ENCODE peak calls at places on chromosomes 4 and X, in four cellular contexts. D, C, A and B are unnamed samples.

GRCh38 chr4:147772056-147772455 is 40.2 kb downstream of the ARHGAP10 start:
- DNase-seq in D (no peak), C (no peak), A (no peak), B (no peak)

GRCh38 chr4:140150636-140150885 is 3.4 kb downstream of the MAML3 start:
- DNase-seq in D (no peak), C (no peak), A (no peak), B (no peak)

GRCh38 chr4:77695769-77696168 is 90.1 kb downstream of the CXCL13 start:
- DNase-seq in D (peak; percentile 98), C (peak; percentile 96), A (peak; percentile 56), B (peak; percentile 10)

GRCh38 chrX:120120223-120120622 is 4.5 kb upstream of the RHOXF1 start:
- DNase-seq in D (peak; percentile 11), C (no peak), A (no peak), B (no peak)

GRCh38 chr4:117560329-117560728 is 474.0 kb upstream of the NDST3 start:
- DNase-seq in D (peak; percentile 41), C (no peak), A (no peak), B (no peak)

GRCh38 chr4:142656178-142656577 is 189.9 kb downstream of the INPP4B start:
- DNase-seq in D (peak; percentile 33), C (peak; percentile 27), A (no peak), B (peak; percentile 10)

GRCh38 chr4:73693816-73694215 is 46.6 kb upstream of the CXCL8 start:
- DNase-seq in D (no peak), C (no peak), A (no peak), B (no peak)

GRCh38 chrX:68332156-68332823 is 101.0 kb downstream of the OPHN1 start:
- DNase-seq in D (peak; percentile 35), C (peak; percentile 36), A (no peak), B (no peak)

GRCh38 chr4:151537726-151538125 is 128.8 kb downstream of the FHIP1A start:
- DNase-seq in D (peak; percentile 34), C (peak; percentile 9), A (no peak), B (no peak)

GRCh38 chr4:181830404-181831035 is 412.7 kb upstream of the TENM3 start:
- DNase-seq in D (no peak), C (no peak), A (no peak), B (no peak)

GRCh38 chr4:155442267-155443105 is 65.7 kb upstream of the MAP9 start:
- DNase-seq in D (peak; percentile 54), C (peak; percentile 70), A (peak; percentile 32), B (no peak)

GRCh38 chrX:8404958-8405357 is 59.7 kb upstream of the VCX3B start:
- DNase-seq in D (peak; percentile 52), C (no peak), A (no peak), B (no peak)

GRCh38 chrX:146481735-146482134 is 327.8 kb upstream of the CXorf51B start:
- DNase-seq in D (no peak), C (no peak), A (no peak), B (no peak)

GRCh38 chr4:110849461-110849860 is 226.6 kb upstream of the PITX2 start:
- DNase-seq in D (no peak), C (no peak), A (no peak), B (no peak)

GRCh38 chr4:75708218-75708691 is 16.1 kb upstream of the USO1 start:
- DNase-seq in D (no peak), C (no peak), A (peak; percentile 43), B (no peak)

GRCh38 chr4:76723373-76723772 is 174.6 kb downstream of the SOWAHB start:
- DNase-seq in D (peak; percentile 39), C (peak; percentile 56), A (no peak), B (no peak)

GRCh38 chr4:185562531-185562930 is 27.2 kb upstream of the PDLIM3 start:
- DNase-seq in D (no peak), C (no peak), A (no peak), B (no peak)

GRCh38 chrX:110851780-110852179 is 56.2 kb upstream of the CHRDL1 start:
- DNase-seq in D (peak; percentile 14), C (peak; percentile 66), A (no peak), B (peak; percentile 33)

GRCh38 chr4:155758500-155759371 is at the start of gene GUCY1B1:
- DNase-seq in D (peak; percentile 96), C (peak; percentile 91), A (no peak), B (peak; percentile 64)

GRCh38 chrX:14927391-14927790 is 54.2 kb downstream of the MOSPD2 start:
- DNase-seq in D (peak; percentile 48), C (peak; percentile 18), A (no peak), B (no peak)

GRCh38 chrX:11446331-11446730 is 153.1 kb downstream of the AMELX start:
- DNase-seq in D (peak; percentile 83), C (peak; percentile 76), A (no peak), B (no peak)

GRCh38 chr4:8370835-8371234 is 69.7 kb downstream of the ACOX3 start:
- DNase-seq in D (no peak), C (no peak), A (no peak), B (no peak)

GRCh38 chr4:183407128-183407585 is 37.3 kb upstream of the CDKN2AIP start:
- DNase-seq in D (peak; percentile 67), C (peak; percentile 82), A (peak; percentile 60), B (peak; percentile 40)

GRCh38 chrX:77900688-77901087 is 1.4 kb downstream of the COX7B start:
- DNase-seq in D (no peak), C (peak; percentile 51), A (no peak), B (no peak)

GRCh38 chr4:107261241-107261874 is 225.2 kb upstream of the DKK2 start:
- DNase-seq in D (peak; percentile 64), C (no peak), A (no peak), B (no peak)

GRCh38 chr4:78688385-78688784 is 87.8 kb upstream of the BMP2K start:
- DNase-seq in D (peak; percentile 10), C (peak; percentile 47), A (no peak), B (no peak)

GRCh38 chrX:106999002-106999975 is 723 bp downstream of the MORC4 start:
- DNase-seq in D (peak; percentile 56), C (peak; percentile 77), A (peak; percentile 28), B (peak; percentile 48)

GRCh38 chr4:48570646-48571220 is 80.7 kb downstream of the ZAR1 start:
- DNase-seq in D (peak; percentile 85), C (peak; percentile 87), A (no peak), B (no peak)

GRCh38 chr4:88985088-88985779 is 71.8 kb downstream of the FAM13A start:
- DNase-seq in D (peak; percentile 84), C (peak; percentile 65), A (no peak), B (no peak)

GRCh38 chrX:599837-600715 is 30.5 kb upstream of the SHOX start:
- DNase-seq in D (no peak), C (no peak), A (no peak), B (no peak)

GRCh38 chr4:111037591-111037990 is 414.7 kb upstream of the PITX2 start:
- DNase-seq in D (no peak), C (no peak), A (no peak), B (no peak)

GRCh38 chr4:55312491-55313101 is 33.4 kb upstream of the SRD5A3 start:
- DNase-seq in D (peak; percentile 49), C (peak; percentile 79), A (peak; percentile 33), B (peak; percentile 9)

GRCh38 chr4:47915378-47915777 is 995 bp upstream of the NFXL1 start:
- DNase-seq in D (no peak), C (no peak), A (no peak), B (no peak)

GRCh38 chr4:84971319-84971932 is 4.9 kb upstream of the WDFY3 start:
- DNase-seq in D (peak; percentile 52), C (peak; percentile 83), A (peak; percentile 53), B (peak; percentile 55)

GRCh38 chr4:112361181-112361791 is 64.1 kb downstream of the ALPK1 start:
- DNase-seq in D (peak; percentile 30), C (no peak), A (peak; percentile 42), B (no peak)

GRCh38 chr4:6221851-6222760 is 21.8 kb upstream of the JAKMIP1 start:
- DNase-seq in D (peak; percentile 15), C (peak; percentile 49), A (no peak), B (no peak)
- H3K4me2 ChIP-seq in D (no peak overlapping the region), C (no peak overlapping the region), A (no peak overlapping the region), B (no peak overlapping the region)

GRCh38 chr4:42008011-42008786 is 17.9 kb downstream of the SLC30A9 start:
- DNase-seq in D (no peak), C (no peak), A (no peak), B (no peak)
- H3K79me2 ChIP-seq in D (peaks cover 20% of the 10 kb centered on the region), C (peaks cover 100% of the 10 kb centered on the region), A (peaks cover 2% of the 10 kb centered on the region), B (peaks cover 39% of the 10 kb centered on the region)

GRCh38 chr4:37754410-37755185 is 68.4 kb upstream of the RELL1 start:
- DNase-seq in D (no peak), C (no peak), A (no peak), B (no peak)
- H3K4me2 ChIP-seq in D (no peak overlapping the region), C (no peak overlapping the region), A (peak overlapping the region; percentile 38), B (no peak overlapping the region)

GRCh38 chrX:39873111-39873510 is 224.6 kb downstream of the BCOR start:
- DNase-seq in D (no peak), C (no peak), A (no peak), B (no peak)

GRCh38 chrX:39877919-39878318 is 219.8 kb downstream of the BCOR start:
- DNase-seq in D (no peak), C (no peak), A (no peak), B (no peak)

GRCh38 chrX:39874202-39874816 is 223.4 kb downstream of the BCOR start:
- DNase-seq in D (no peak), C (no peak), A (no peak), B (no peak)

GRCh38 chrX:39871648-39872047 is 226.1 kb downstream of the BCOR start:
- DNase-seq in D (no peak), C (no peak), A (no peak), B (no peak)

GRCh38 chrX:39875834-39876625 is 221.7 kb downstream of the BCOR start:
- DNase-seq in D (no peak), C (no peak), A (no peak), B (no peak)
- H3K79me2 ChIP-seq in D (no peaks in the 10 kb centered on the region), C (no peaks in the 10 kb centered on the region), A (no peaks in the 10 kb centered on the region), B (no peaks in the 10 kb centered on the region)

GRCh38 chr4:28435346-28435745 is 1574.7 kb downstream of the STIM2 start:
- DNase-seq in D (no peak), C (no peak), A (no peak), B (no peak)
- H3K4me2 ChIP-seq in D (peak overlapping the region; percentile 58), C (peak overlapping the region; percentile 67), A (no peak overlapping the region), B (no peak overlapping the region)

GRCh38 chr4:153533387-153533786 is 67.2 kb downstream of the TMEM131L start:
- DNase-seq in D (peak; percentile 24), C (peak; percentile 65), A (no peak), B (no peak)

GRCh38 chr4:153537493-153537960 is 71.4 kb downstream of the TMEM131L start:
- DNase-seq in D (no peak), C (no peak), A (no peak), B (no peak)

GRCh38 chr4:153532636-153533035 is 66.5 kb downstream of the TMEM131L start:
- DNase-seq in D (no peak), C (no peak), A (no peak), B (no peak)

GRCh38 chr4:153535735-153536494 is 69.8 kb downstream of the TMEM131L start:
- DNase-seq in D (no peak), C (peak; percentile 45), A (no peak), B (no peak)

GRCh38 chr4:153534792-153535629 is 68.9 kb downstream of the TMEM131L start:
- DNase-seq in D (no peak), C (no peak), A (no peak), B (no peak)
- H3K79me2 ChIP-seq in D (no peaks in the 10 kb centered on the region), C (no peaks in the 10 kb centered on the region), A (no peaks in the 10 kb centered on the region), B (no peaks in the 10 kb centered on the region)

DNA sequence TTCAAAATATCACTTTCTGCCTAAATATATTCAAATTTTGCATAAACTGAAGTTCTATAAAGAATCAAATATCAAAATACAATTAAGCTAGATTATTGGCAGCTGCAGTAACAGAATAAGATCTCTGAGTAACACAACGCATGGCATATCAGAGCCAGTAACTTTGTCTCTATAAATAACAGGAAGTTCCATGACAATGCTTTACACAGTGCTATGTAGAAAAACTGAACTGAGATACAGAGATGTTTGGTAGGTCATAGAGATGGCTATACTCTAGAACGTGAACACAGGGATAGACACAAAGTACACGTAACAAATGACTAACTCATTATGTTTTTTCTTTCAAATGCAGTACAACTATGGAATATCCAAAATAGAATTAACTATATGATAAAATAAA is 18.2 kb downstream of the UBE2D3 start:
- DNase-seq in D (no peak), C (peak; percentile 32), A (no peak), B (no peak)
- H3K4me2 ChIP-seq in D (no peak overlapping the region), C (peak overlapping the region; percentile 33), A (no peak overlapping the region), B (no peak overlapping the region)